ENCODE peak calls at places on chromosomes 13 and 19, in six cellular contexts. X is neural progenitor cell, M is fibroblast of pulmonary artery, Q is WTC11, A is AG04450, J is right atrium auricular region. D is an unnamed sample.

GRCh38 chr13:47415048-47415447 is 518.2 kb upstream of the HTR2A start:
- DNase-seq in M (peak), J (no peak), X (no peak), A (no peak), Q (no peak), D (peak)

GRCh38 chr13:101624210-101624922 is 171.9 kb downstream of the ITGBL1 start:
- DNase-seq in M (no peak), A (no peak), J (no peak), X (peak), Q (peak), D (peak)

GRCh38 chr13:72651196-72651595 is 76.2 kb downstream of the MZT1 start:
- DNase-seq in Q (no peak), X (peak), J (no peak), A (no peak), M (peak), D (no peak)

GRCh38 chr13:44128522-44128921 is 245.1 kb upstream of the SERP2 start:
- DNase-seq in A (no peak), J (peak), X (no peak), M (no peak), Q (no peak), D (peak)

GRCh38 chr13:25463496-25463895 is 91.7 kb downstream of the ATP8A2 start:
- DNase-seq in J (no peak), A (no peak), X (no peak), Q (no peak), M (no peak), D (no peak)

GRCh38 chr13:95153647-95154405 is 147.4 kb downstream of the ABCC4 start:
- DNase-seq in J (no peak), M (peak), A (no peak), X (no peak), Q (no peak), D (peak)

GRCh38 chr19:50053119-50053518 is 27.3 kb downstream of the ZNF473 start:
- DNase-seq in X (no peak), J (no peak), Q (no peak), A (no peak), M (no peak), D (no peak)

GRCh38 chr13:51894239-51894638 is 32.5 kb downstream of the CCDC70 start:
- DNase-seq in Q (no peak), A (no peak), X (no peak), J (no peak), M (no peak), D (no peak)

GRCh38 chr19:7663711-7664110 is 5.1 kb upstream of the RETN start:
- DNase-seq in A (no peak), Q (no peak), M (no peak), X (no peak), J (no peak), D (no peak)

GRCh38 chr13:112690242-112690943 is 555 bp downstream of the ATP11A start:
- DNase-seq in X (peak), A (no peak), M (peak), J (no peak), Q (peak), D (peak)

GRCh38 chr19:32824906-32825608 is 44.5 kb downstream of the SLC7A9 start:
- DNase-seq in A (no peak), Q (no peak), M (no peak), J (no peak), X (peak), D (no peak)

GRCh38 chr13:23349127-23349897 is 84.2 kb downstream of the SACS start:
- DNase-seq in A (no peak), Q (no peak), X (no peak), J (no peak), M (no peak), D (peak)

DNA sequence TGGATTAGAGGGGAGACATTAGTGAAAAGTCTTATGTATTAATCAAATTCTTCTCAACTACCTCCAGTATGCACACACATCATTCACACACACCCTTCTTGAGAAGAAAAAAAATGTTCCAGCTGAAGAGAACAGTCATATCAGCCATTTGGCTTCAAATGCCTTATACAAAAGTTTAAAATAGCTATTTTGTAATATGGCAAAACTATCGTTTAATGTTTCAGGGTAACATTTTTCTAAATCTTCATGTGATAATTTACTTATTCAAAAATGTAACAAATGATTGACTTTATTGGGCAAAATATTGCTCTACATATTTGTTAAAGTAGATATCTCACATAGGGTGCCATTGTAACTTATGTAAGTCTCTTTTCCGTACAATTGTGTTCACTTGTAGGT is 13.5 kb downstream of the ZIC2 start:
- DNase-seq in Q (no peak), X (no peak), A (no peak), M (no peak), J (no peak), D (no peak)
- TF ChIP-seq CTCF in Q (no peak), X (no peak), A (no peak), M (no peak), J (no peak), D (no peak)

GRCh38 chr19:56837892-56838679 is 2.4 kb downstream of the PEG3 start:
- DNase-seq in J (peak), M (peak), A (no peak), Q (no peak), X (no peak), D (no peak)
- TF ChIP-seq CTCF in J (peak), M (no peak), A (no peak), Q (no peak), X (no peak), D (no peak)

GRCh38 chr19:1262687-1263123 is 6.4 kb upstream of the CIRBP start:
- DNase-seq in M (no peak), Q (no peak), J (no peak), X (peak), A (no peak), D (no peak)

GRCh38 chr19:1263198-1263597 is 5.9 kb upstream of the CIRBP start:
- DNase-seq in X (no peak), A (no peak), M (no peak), J (no peak), Q (no peak), D (no peak)

GRCh38 chr19:1260749-1261511 is 8.2 kb upstream of the CIRBP start:
- DNase-seq in X (peak), M (peak), J (peak), A (peak), Q (peak), D (peak)

GRCh38 chr19:1261512-1261862 is 7.6 kb upstream of the CIRBP start:
- DNase-seq in M (no peak), Q (peak), A (no peak), X (peak), J (no peak), D (no peak)

DNA sequence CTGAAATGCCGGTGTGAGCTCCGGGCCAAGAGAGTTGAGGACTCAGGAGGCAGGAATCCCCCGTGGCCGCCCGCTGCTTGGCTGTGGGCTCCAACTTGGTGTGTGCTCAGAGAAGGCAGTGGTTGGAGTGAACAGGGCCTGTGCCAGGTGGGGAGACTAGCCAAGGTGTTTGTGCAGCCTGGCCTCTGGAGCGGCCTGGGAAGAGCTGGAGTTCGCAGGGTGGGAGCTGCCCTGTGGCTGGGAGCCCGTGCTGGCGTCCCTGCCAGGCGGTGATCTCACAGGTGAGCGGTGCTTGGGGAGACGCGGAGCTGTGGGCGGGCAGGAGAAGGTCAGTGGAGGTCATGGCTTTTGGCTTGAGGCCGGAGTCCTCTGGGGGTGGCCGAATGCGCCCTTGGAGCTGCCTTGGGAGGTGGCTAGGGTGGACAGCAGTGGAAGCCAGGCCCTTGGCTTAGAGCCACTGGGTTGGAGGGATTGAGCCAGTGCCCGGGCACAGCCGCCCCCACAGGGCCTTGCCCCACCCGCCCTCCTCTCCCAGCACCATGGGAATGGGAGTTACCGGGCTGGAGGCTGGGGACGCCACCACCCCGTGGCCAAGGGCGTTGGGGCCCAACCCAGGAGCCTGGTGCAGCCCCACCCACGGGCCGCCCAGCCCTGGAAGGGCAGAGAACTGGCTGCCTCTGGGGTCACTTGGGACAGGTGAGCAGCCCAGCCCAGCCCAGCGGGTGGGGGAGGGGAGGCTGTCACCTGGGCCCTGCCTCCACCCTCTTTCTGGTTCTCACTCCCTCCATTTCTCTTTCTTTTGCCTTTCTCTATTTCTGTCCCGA is 7.1 kb upstream of the CIRBP start:
- DNase-seq in X (peak), M (no peak), Q (no peak), J (no peak), A (no peak), D (peak)
- TF ChIP-seq CTCF in X (no peak), M (no peak), Q (no peak), J (no peak), A (no peak), D (no peak)

GRCh38 chr13:77062097-77062496 is 35.1 kb upstream of the FBXL3 start:
- DNase-seq in A (no peak), J (no peak), X (no peak), Q (no peak), M (peak), D (peak)
- TF ChIP-seq CTCF in A (no peak), J (no peak), X (no peak), Q (no peak), M (no peak), D (no peak)

GRCh38 chr13:38417727-38418126 is 68.1 kb downstream of the UFM1 start:
- DNase-seq in M (peak), J (no peak), Q (no peak), A (no peak), X (peak), D (no peak)
- TF ChIP-seq CTCF in M (peak), J (no peak), Q (peak), A (peak), X (peak), D (no peak)